ENCODE peak calls at places on chromosomes 12 and 14, in five cellular contexts. One of them, this sample, is unnamed.

GRCh38 chr12:20486233-20486632 is 117.9 kb downstream of the PDE3A start:
- DNase-seq in choroid plexus epithelial cell: peak
- DNase-seq in Peyer's patch: no peak
- DNase-seq in cardiac fibroblast: no peak
- DNase-seq in body of pancreas: no peak
- DNase-seq in this sample: no peak

GRCh38 chr12:42421844-42422779 is 96.1 kb downstream of the PPHLN1 start:
- DNase-seq in choroid plexus epithelial cell: peak
- DNase-seq in cardiac fibroblast: peak
- DNase-seq in body of pancreas: no peak
- DNase-seq in Peyer's patch: no peak
- DNase-seq in this sample: no peak

GRCh38 chr12:131333621-131334440 is 377.1 kb upstream of the SFSWAP start:
- DNase-seq in choroid plexus epithelial cell: no peak
- DNase-seq in Peyer's patch: no peak
- DNase-seq in cardiac fibroblast: no peak
- DNase-seq in body of pancreas: no peak
- DNase-seq in this sample: no peak

GRCh38 chr14:102050026-102050405 is 36.8 kb downstream of the HSP90AA1 start:
- DNase-seq in choroid plexus epithelial cell: no peak
- DNase-seq in body of pancreas: no peak
- DNase-seq in Peyer's patch: no peak
- DNase-seq in cardiac fibroblast: no peak
- DNase-seq in this sample: no peak

GRCh38 chr12:109597795-109598427 is 24.3 kb downstream of the MVK start:
- DNase-seq in cardiac fibroblast: peak
- DNase-seq in body of pancreas: peak
- DNase-seq in Peyer's patch: peak
- DNase-seq in choroid plexus epithelial cell: peak
- DNase-seq in this sample: peak

GRCh38 chr12:132209654-132210222 is 65.5 kb downstream of the NOC4L start:
- DNase-seq in choroid plexus epithelial cell: no peak
- DNase-seq in body of pancreas: no peak
- DNase-seq in cardiac fibroblast: no peak
- DNase-seq in Peyer's patch: no peak
- DNase-seq in this sample: no peak

GRCh38 chr12:13631873-13632272 is 349.5 kb downstream of the GRIN2B start:
- DNase-seq in choroid plexus epithelial cell: no peak
- DNase-seq in Peyer's patch: no peak
- DNase-seq in body of pancreas: no peak
- DNase-seq in cardiac fibroblast: no peak
- DNase-seq in this sample: no peak

GRCh38 chr12:79983492-79983891 is 48.6 kb upstream of the PPP1R12A start:
- DNase-seq in choroid plexus epithelial cell: peak
- DNase-seq in Peyer's patch: no peak
- DNase-seq in body of pancreas: no peak
- DNase-seq in cardiac fibroblast: peak
- DNase-seq in this sample: no peak

GRCh38 chr14:37985826-37986470 is 221.8 kb upstream of the SSTR1 start:
- DNase-seq in body of pancreas: peak
- DNase-seq in Peyer's patch: no peak
- DNase-seq in cardiac fibroblast: peak
- DNase-seq in choroid plexus epithelial cell: peak
- DNase-seq in this sample: peak

GRCh38 chr12:106736051-106736957 is 38.2 kb upstream of the RIC8B start:
- DNase-seq in body of pancreas: no peak
- DNase-seq in cardiac fibroblast: no peak
- DNase-seq in choroid plexus epithelial cell: peak
- DNase-seq in Peyer's patch: no peak
- DNase-seq in this sample: no peak

GRCh38 chr14:53060046-53060445 is 93.1 kb downstream of the DDHD1 start:
- DNase-seq in body of pancreas: no peak
- DNase-seq in cardiac fibroblast: peak
- DNase-seq in Peyer's patch: no peak
- DNase-seq in choroid plexus epithelial cell: peak
- DNase-seq in this sample: no peak

GRCh38 chr14:95662376-95663186 is 23.6 kb upstream of the TCL1B start:
- DNase-seq in Peyer's patch: no peak
- DNase-seq in body of pancreas: peak
- DNase-seq in choroid plexus epithelial cell: no peak
- DNase-seq in cardiac fibroblast: no peak
- DNase-seq in this sample: no peak

GRCh38 chr12:49014547-49014946 is 4.0 kb downstream of the PRKAG1 start:
- DNase-seq in Peyer's patch: no peak
- DNase-seq in cardiac fibroblast: peak
- DNase-seq in body of pancreas: no peak
- DNase-seq in choroid plexus epithelial cell: peak
- DNase-seq in this sample: no peak

GRCh38 chr12:18752280-18752920 is 14.5 kb downstream of the CAPZA3 start:
- DNase-seq in choroid plexus epithelial cell: peak
- DNase-seq in cardiac fibroblast: peak
- DNase-seq in body of pancreas: peak
- DNase-seq in Peyer's patch: no peak
- DNase-seq in this sample: no peak

GRCh38 chr12:16021666-16022065 is 110.5 kb downstream of the DERA start:
- DNase-seq in body of pancreas: peak
- DNase-seq in choroid plexus epithelial cell: no peak
- DNase-seq in Peyer's patch: no peak
- DNase-seq in cardiac fibroblast: no peak
- DNase-seq in this sample: no peak

GRCh38 chr12:52402377-52402776 is 3.8 kb downstream of the KRT82 start:
- DNase-seq in Peyer's patch: peak
- DNase-seq in choroid plexus epithelial cell: no peak
- DNase-seq in body of pancreas: no peak
- DNase-seq in cardiac fibroblast: no peak
- DNase-seq in this sample: no peak

GRCh38 chr12:81797100-81797499 is 38.0 kb upstream of the PPFIA2 start:
- DNase-seq in choroid plexus epithelial cell: peak
- DNase-seq in cardiac fibroblast: peak
- DNase-seq in body of pancreas: no peak
- DNase-seq in Peyer's patch: no peak
- DNase-seq in this sample: peak

GRCh38 chr12:75837700-75838099 is 193.9 kb downstream of the PHLDA1 start:
- DNase-seq in choroid plexus epithelial cell: no peak
- DNase-seq in cardiac fibroblast: no peak
- DNase-seq in Peyer's patch: no peak
- DNase-seq in body of pancreas: peak
- DNase-seq in this sample: no peak

GRCh38 chr14:54606178-54606577 is 39.2 kb downstream of the SAMD4A start:
- DNase-seq in Peyer's patch: no peak
- DNase-seq in cardiac fibroblast: peak
- DNase-seq in choroid plexus epithelial cell: no peak
- DNase-seq in body of pancreas: no peak
- DNase-seq in this sample: no peak

GRCh38 chr12:112243255-112243965 is 118.0 kb downstream of the TRAFD1 start:
- DNase-seq in body of pancreas: no peak
- DNase-seq in Peyer's patch: no peak
- DNase-seq in cardiac fibroblast: no peak
- DNase-seq in choroid plexus epithelial cell: no peak
- DNase-seq in this sample: no peak

GRCh38 chr14:56216631-56217379 is 98.6 kb downstream of the PELI2 start:
- DNase-seq in cardiac fibroblast: peak
- DNase-seq in body of pancreas: peak
- DNase-seq in choroid plexus epithelial cell: peak
- DNase-seq in Peyer's patch: no peak
- DNase-seq in this sample: peak

GRCh38 chr12:20492251-20492728 is 124.0 kb downstream of the PDE3A start:
- DNase-seq in cardiac fibroblast: peak
- DNase-seq in choroid plexus epithelial cell: peak
- DNase-seq in body of pancreas: no peak
- DNase-seq in Peyer's patch: no peak
- DNase-seq in this sample: peak

GRCh38 chr14:30214456-30215090 is 286.9 kb upstream of the PRKD1 start:
- DNase-seq in choroid plexus epithelial cell: peak
- DNase-seq in body of pancreas: peak
- DNase-seq in cardiac fibroblast: peak
- DNase-seq in Peyer's patch: no peak
- DNase-seq in this sample: peak

GRCh38 chr12:96073346-96074336 is 38.3 kb upstream of the LTA4H start:
- DNase-seq in choroid plexus epithelial cell: no peak
- DNase-seq in Peyer's patch: no peak
- DNase-seq in body of pancreas: no peak
- DNase-seq in cardiac fibroblast: no peak
- DNase-seq in this sample: peak

GRCh38 chr14:52079239-52079956 is 10.5 kb upstream of the NID2 start:
- DNase-seq in choroid plexus epithelial cell: peak
- DNase-seq in cardiac fibroblast: no peak
- DNase-seq in Peyer's patch: no peak
- DNase-seq in body of pancreas: no peak
- DNase-seq in this sample: no peak

GRCh38 chr14:104531421-104532190 is 48.0 kb upstream of the C14orf180 start:
- DNase-seq in body of pancreas: no peak
- DNase-seq in Peyer's patch: no peak
- DNase-seq in cardiac fibroblast: no peak
- DNase-seq in choroid plexus epithelial cell: no peak
- DNase-seq in this sample: no peak

GRCh38 chr12:49094104-49094948 is at the start of gene DHH:
- DNase-seq in choroid plexus epithelial cell: no peak
- DNase-seq in body of pancreas: peak
- DNase-seq in Peyer's patch: peak
- DNase-seq in cardiac fibroblast: peak
- DNase-seq in this sample: no peak

GRCh38 chr14:26088260-26088659 is 509.6 kb downstream of the NOVA1 start:
- DNase-seq in choroid plexus epithelial cell: peak
- DNase-seq in Peyer's patch: no peak
- DNase-seq in body of pancreas: no peak
- DNase-seq in cardiac fibroblast: no peak
- DNase-seq in this sample: no peak

GRCh38 chr12:87953257-87953860 is 75.8 kb downstream of the C12orf50 start:
- DNase-seq in choroid plexus epithelial cell: peak
- DNase-seq in cardiac fibroblast: peak
- DNase-seq in Peyer's patch: no peak
- DNase-seq in body of pancreas: no peak
- DNase-seq in this sample: peak

GRCh38 chr12:65608319-65608916 is 215.9 kb upstream of the HMGA2 start:
- DNase-seq in Peyer's patch: no peak
- DNase-seq in body of pancreas: no peak
- DNase-seq in choroid plexus epithelial cell: peak
- DNase-seq in cardiac fibroblast: no peak
- DNase-seq in this sample: no peak

GRCh38 chr12:52207895-52208294 is 16.1 kb upstream of the KRT80 start:
- DNase-seq in choroid plexus epithelial cell: peak
- DNase-seq in Peyer's patch: peak
- DNase-seq in body of pancreas: peak
- DNase-seq in cardiac fibroblast: peak
- DNase-seq in this sample: no peak

GRCh38 chr12:70722584-70723343 is 85.5 kb upstream of the PTPRB start:
- DNase-seq in choroid plexus epithelial cell: peak
- DNase-seq in Peyer's patch: no peak
- DNase-seq in body of pancreas: no peak
- DNase-seq in cardiac fibroblast: peak
- DNase-seq in this sample: peak

GRCh38 chr12:98797200-98797599 is 152.1 kb downstream of the APAF1 start:
- DNase-seq in Peyer's patch: no peak
- DNase-seq in cardiac fibroblast: no peak
- DNase-seq in body of pancreas: no peak
- DNase-seq in choroid plexus epithelial cell: no peak
- DNase-seq in this sample: no peak

GRCh38 chr14:77882098-77882497 is 82.2 kb downstream of the ADCK1 start:
- DNase-seq in cardiac fibroblast: peak
- DNase-seq in body of pancreas: peak
- DNase-seq in choroid plexus epithelial cell: no peak
- DNase-seq in Peyer's patch: no peak
- DNase-seq in this sample: peak

GRCh38 chr12:11749943-11750690 is 100.6 kb downstream of the ETV6 start:
- DNase-seq in choroid plexus epithelial cell: no peak
- DNase-seq in Peyer's patch: no peak
- DNase-seq in body of pancreas: no peak
- DNase-seq in cardiac fibroblast: no peak
- DNase-seq in this sample: no peak

GRCh38 chr14:68309121-68309520 is 483.7 kb downstream of the ZFP36L1 start:
- DNase-seq in choroid plexus epithelial cell: peak
- DNase-seq in Peyer's patch: no peak
- DNase-seq in cardiac fibroblast: no peak
- DNase-seq in body of pancreas: no peak
- DNase-seq in this sample: no peak

GRCh38 chr14:105855893-105856675 is 329.7 kb downstream of the TMEM121 start:
- DNase-seq in cardiac fibroblast: no peak
- DNase-seq in choroid plexus epithelial cell: no peak
- DNase-seq in Peyer's patch: peak
- DNase-seq in body of pancreas: peak
- DNase-seq in this sample: no peak

GRCh38 chr14:61260939-61261776 is 20.0 kb downstream of the TMEM30B start:
- DNase-seq in body of pancreas: no peak
- DNase-seq in Peyer's patch: no peak
- DNase-seq in cardiac fibroblast: no peak
- DNase-seq in choroid plexus epithelial cell: peak
- DNase-seq in this sample: no peak

GRCh38 chr12:124543052-124543590 is 24.3 kb downstream of the NCOR2 start:
- DNase-seq in choroid plexus epithelial cell: peak
- DNase-seq in Peyer's patch: no peak
- DNase-seq in cardiac fibroblast: no peak
- DNase-seq in body of pancreas: no peak
- DNase-seq in this sample: no peak

GRCh38 chr12:124544311-124544970 is 23.0 kb downstream of the NCOR2 start:
- DNase-seq in Peyer's patch: no peak
- DNase-seq in choroid plexus epithelial cell: no peak
- DNase-seq in body of pancreas: no peak
- DNase-seq in cardiac fibroblast: no peak
- DNase-seq in this sample: no peak

GRCh38 chr12:124545508-124546418 is 21.6 kb downstream of the NCOR2 start:
- DNase-seq in body of pancreas: no peak
- DNase-seq in Peyer's patch: no peak
- DNase-seq in cardiac fibroblast: no peak
- DNase-seq in choroid plexus epithelial cell: peak
- DNase-seq in this sample: no peak

GRCh38 chr12:124543591-124544310 is 23.7 kb downstream of the NCOR2 start:
- DNase-seq in cardiac fibroblast: no peak
- DNase-seq in body of pancreas: no peak
- DNase-seq in Peyer's patch: no peak
- DNase-seq in choroid plexus epithelial cell: peak
- DNase-seq in this sample: no peak

GRCh38 chr12:124544983-124545382 is 22.4 kb downstream of the NCOR2 start:
- DNase-seq in choroid plexus epithelial cell: no peak
- DNase-seq in cardiac fibroblast: no peak
- DNase-seq in body of pancreas: no peak
- DNase-seq in Peyer's patch: no peak
- DNase-seq in this sample: no peak
- H3K4me3 ChIP-seq in choroid plexus epithelial cell: no peak
- H3K4me3 ChIP-seq in cardiac fibroblast: no peak
- H3K4me3 ChIP-seq in body of pancreas: no peak
- H3K4me3 ChIP-seq in Peyer's patch: no peak
- H3K4me3 ChIP-seq in this sample: no peak

GRCh38 chr14:100297320-100298300 is 8.6 kb downstream of the SLC25A29 start:
- DNase-seq in body of pancreas: peak
- DNase-seq in choroid plexus epithelial cell: peak
- DNase-seq in Peyer's patch: peak
- DNase-seq in cardiac fibroblast: peak
- DNase-seq in this sample: no peak
- H3K4me3 ChIP-seq in body of pancreas: no peak
- H3K4me3 ChIP-seq in choroid plexus epithelial cell: no peak
- H3K4me3 ChIP-seq in Peyer's patch: no peak
- H3K4me3 ChIP-seq in cardiac fibroblast: no peak
- H3K4me3 ChIP-seq in this sample: no peak

GRCh38 chr12:130009961-130010360 is 106.1 kb upstream of the TMEM132D start:
- DNase-seq in cardiac fibroblast: no peak
- DNase-seq in Peyer's patch: no peak
- DNase-seq in choroid plexus epithelial cell: no peak
- DNase-seq in body of pancreas: no peak
- DNase-seq in this sample: no peak
- H3K4me3 ChIP-seq in cardiac fibroblast: no peak
- H3K4me3 ChIP-seq in Peyer's patch: no peak
- H3K4me3 ChIP-seq in choroid plexus epithelial cell: no peak
- H3K4me3 ChIP-seq in body of pancreas: no peak
- H3K4me3 ChIP-seq in this sample: no peak

GRCh38 chr12:116759783-116760581 is 21.9 kb downstream of the RNFT2 start:
- DNase-seq in cardiac fibroblast: peak
- DNase-seq in body of pancreas: peak
- DNase-seq in choroid plexus epithelial cell: peak
- DNase-seq in Peyer's patch: no peak
- DNase-seq in this sample: no peak
- H3K4me3 ChIP-seq in cardiac fibroblast: peak
- H3K4me3 ChIP-seq in body of pancreas: no peak
- H3K4me3 ChIP-seq in choroid plexus epithelial cell: peak
- H3K4me3 ChIP-seq in Peyer's patch: peak
- H3K4me3 ChIP-seq in this sample: no peak

This sample was measured in Jurkat, Clone E6-1.